ENCODE peak calls at places on chromosomes 6 and 20, in six cellular contexts. One of them, this sample, is unnamed. For H3K9me3, the result is how much of the 10 kb centered on the place peaks cover.

GRCh38 chr6:107668826-107669474 is 155.2 kb downstream of the SCML4 start:
- DNase-seq in stomach: no peak
- DNase-seq in uterus: no peak
- DNase-seq in tibial nerve: no peak
- DNase-seq in HCT116: no peak
- DNase-seq in ovary: no peak
- DNase-seq in this sample: no peak

GRCh38 chr6:52405243-52405642 is 14.9 kb upstream of the EFHC1 start:
- DNase-seq in stomach: no peak
- DNase-seq in uterus: no peak
- DNase-seq in HCT116: no peak
- DNase-seq in ovary: no peak
- DNase-seq in tibial nerve: no peak
- DNase-seq in this sample: no peak

GRCh38 chr6:63527658-63528514 is 44.4 kb upstream of the LOC128125822 start:
- DNase-seq in uterus: peak
- DNase-seq in ovary: no peak
- DNase-seq in HCT116: peak
- DNase-seq in tibial nerve: no peak
- DNase-seq in stomach: peak
- DNase-seq in this sample: peak

GRCh38 chr20:38947931-38948362 is 14.2 kb upstream of the DHX35 start:
- DNase-seq in HCT116: no peak
- DNase-seq in uterus: no peak
- DNase-seq in ovary: no peak
- DNase-seq in tibial nerve: no peak
- DNase-seq in stomach: no peak
- DNase-seq in this sample: no peak

GRCh38 chr20:59010321-59010994 is 3.4 kb upstream of the CTSZ start:
- DNase-seq in uterus: no peak
- DNase-seq in ovary: no peak
- DNase-seq in tibial nerve: no peak
- DNase-seq in stomach: peak
- DNase-seq in HCT116: no peak
- DNase-seq in this sample: no peak

GRCh38 chr20:31713312-31714049 is 9.2 kb downstream of the BCL2L1 start:
- DNase-seq in ovary: peak
- DNase-seq in stomach: peak
- DNase-seq in uterus: peak
- DNase-seq in tibial nerve: peak
- DNase-seq in HCT116: peak
- DNase-seq in this sample: peak

GRCh38 chr6:1929931-1930330 is 315.5 kb downstream of the GMDS start:
- DNase-seq in tibial nerve: no peak
- DNase-seq in uterus: no peak
- DNase-seq in ovary: no peak
- DNase-seq in HCT116: no peak
- DNase-seq in stomach: no peak
- DNase-seq in this sample: no peak

GRCh38 chr6:143673638-143674037 is 4.1 kb upstream of the PHACTR2 start:
- DNase-seq in ovary: no peak
- DNase-seq in HCT116: peak
- DNase-seq in stomach: peak
- DNase-seq in tibial nerve: no peak
- DNase-seq in uterus: peak
- DNase-seq in this sample: no peak

GRCh38 chr6:5765141-5765760 is 241.5 kb downstream of the NRN1 start:
- DNase-seq in ovary: no peak
- DNase-seq in uterus: no peak
- DNase-seq in HCT116: no peak
- DNase-seq in stomach: no peak
- DNase-seq in tibial nerve: no peak
- DNase-seq in this sample: no peak

GRCh38 chr20:856361-856775 is 22.9 kb downstream of the FAM110A start:
- DNase-seq in tibial nerve: no peak
- DNase-seq in stomach: no peak
- DNase-seq in ovary: no peak
- DNase-seq in uterus: no peak
- DNase-seq in HCT116: peak
- DNase-seq in this sample: peak

GRCh38 chr6:35259194-35259945 is at the start of gene ZNF76:
- DNase-seq in tibial nerve: peak
- DNase-seq in HCT116: peak
- DNase-seq in uterus: peak
- DNase-seq in ovary: peak
- DNase-seq in stomach: peak
- DNase-seq in this sample: peak
- TF ChIP-seq POLR2A in tibial nerve: peak
- TF ChIP-seq POLR2A in HCT116: no peak
- TF ChIP-seq POLR2A in uterus: peak
- TF ChIP-seq POLR2A in ovary: peak
- TF ChIP-seq POLR2A in stomach: no peak
- TF ChIP-seq POLR2A in this sample: peak

GRCh38 chr6:75204222-75204958 is 1.5 kb downstream of the COL12A1 start:
- DNase-seq in HCT116: peak
- DNase-seq in uterus: peak
- DNase-seq in ovary: peak
- DNase-seq in tibial nerve: peak
- DNase-seq in stomach: peak
- DNase-seq in this sample: peak
- H3K9me3 ChIP-seq in HCT116: under half
- H3K9me3 ChIP-seq in uterus: under half
- H3K9me3 ChIP-seq in ovary: under half
- H3K9me3 ChIP-seq in tibial nerve: under half
- H3K9me3 ChIP-seq in stomach: under half
- H3K9me3 ChIP-seq in this sample: under half

GRCh38 chr20:63979549-63980316 is at the start of gene SAMD10:
- DNase-seq in tibial nerve: no peak
- DNase-seq in HCT116: no peak
- DNase-seq in ovary: peak
- DNase-seq in stomach: peak
- DNase-seq in uterus: peak
- DNase-seq in this sample: peak
- TF ChIP-seq POLR2A in tibial nerve: no peak
- TF ChIP-seq POLR2A in HCT116: no peak
- TF ChIP-seq POLR2A in ovary: no peak
- TF ChIP-seq POLR2A in stomach: no peak
- TF ChIP-seq POLR2A in uterus: no peak
- TF ChIP-seq POLR2A in this sample: no peak

DNA sequence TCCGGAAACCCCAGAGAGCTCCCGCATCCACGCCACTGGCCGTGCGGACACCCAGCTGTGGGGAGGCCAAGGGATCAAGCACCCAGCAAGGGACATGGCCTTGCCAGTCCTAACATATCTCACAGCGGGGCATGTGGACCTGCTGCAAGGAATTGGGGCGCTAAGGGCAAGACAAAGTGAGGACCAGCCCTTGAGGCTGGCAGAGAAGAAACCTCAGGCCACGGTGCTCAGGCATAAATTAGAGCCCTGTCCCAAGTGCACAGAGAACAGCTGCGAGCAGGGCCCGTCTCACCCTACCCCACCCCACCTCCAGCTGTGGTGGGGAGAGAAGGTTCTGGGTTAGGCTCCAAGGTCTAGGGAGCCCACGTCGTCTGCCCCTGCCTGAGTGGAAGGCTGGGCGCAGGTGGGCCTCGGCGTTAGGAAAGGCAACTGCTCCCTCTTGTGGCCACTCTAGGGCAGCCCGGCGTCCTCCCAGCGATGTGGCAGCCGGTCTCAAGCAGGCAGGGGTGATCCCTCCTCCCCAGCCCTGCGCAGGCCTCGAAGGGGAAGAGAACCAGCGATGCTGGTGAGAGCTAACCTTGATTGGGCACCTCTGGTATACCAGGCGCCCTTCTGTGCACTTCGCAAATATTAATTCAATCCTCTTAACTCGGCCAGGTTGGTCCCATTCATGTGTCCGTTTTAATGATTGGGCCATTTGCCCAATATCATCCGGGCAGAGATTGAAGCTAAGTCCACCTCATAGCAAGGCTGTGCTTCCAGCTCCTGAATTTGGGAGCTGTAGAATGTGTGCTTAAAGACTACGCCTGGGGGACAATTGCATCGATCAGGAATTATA is 235.8 kb downstream of the NFATC2 start:
- DNase-seq in tibial nerve: peak
- DNase-seq in stomach: peak
- DNase-seq in uterus: peak
- DNase-seq in ovary: peak
- DNase-seq in HCT116: peak
- DNase-seq in this sample: peak
- H3K9me3 ChIP-seq in tibial nerve: under half
- H3K9me3 ChIP-seq in stomach: under half
- H3K9me3 ChIP-seq in uterus: under half
- H3K9me3 ChIP-seq in ovary: under half
- H3K9me3 ChIP-seq in HCT116: under half
- H3K9me3 ChIP-seq in this sample: under half

GRCh38 chr6:3270258-3270657 is 11.5 kb downstream of the PSMG4 start:
- DNase-seq in HCT116: no peak
- DNase-seq in ovary: peak
- DNase-seq in tibial nerve: no peak
- DNase-seq in uterus: no peak
- DNase-seq in stomach: peak
- DNase-seq in this sample: no peak

GRCh38 chr6:3271756-3272155 is 13.0 kb downstream of the PSMG4 start:
- DNase-seq in HCT116: no peak
- DNase-seq in uterus: no peak
- DNase-seq in tibial nerve: no peak
- DNase-seq in stomach: no peak
- DNase-seq in ovary: no peak
- DNase-seq in this sample: no peak

GRCh38 chr6:3276174-3277167 is 17.7 kb downstream of the PSMG4 start:
- DNase-seq in ovary: peak
- DNase-seq in HCT116: no peak
- DNase-seq in stomach: no peak
- DNase-seq in uterus: no peak
- DNase-seq in tibial nerve: no peak
- DNase-seq in this sample: no peak

GRCh38 chr6:3273707-3274521 is 15.2 kb downstream of the PSMG4 start:
- DNase-seq in tibial nerve: no peak
- DNase-seq in ovary: no peak
- DNase-seq in HCT116: no peak
- DNase-seq in stomach: no peak
- DNase-seq in uterus: no peak
- DNase-seq in this sample: no peak

GRCh38 chr6:3272911-3273547 is 14.3 kb downstream of the PSMG4 start:
- DNase-seq in HCT116: no peak
- DNase-seq in tibial nerve: no peak
- DNase-seq in uterus: no peak
- DNase-seq in ovary: no peak
- DNase-seq in stomach: no peak
- DNase-seq in this sample: no peak
- TF ChIP-seq POLR2A in HCT116: no peak
- TF ChIP-seq POLR2A in tibial nerve: no peak
- TF ChIP-seq POLR2A in uterus: no peak
- TF ChIP-seq POLR2A in ovary: no peak
- TF ChIP-seq POLR2A in stomach: no peak
- TF ChIP-seq POLR2A in this sample: no peak

GRCh38 chr6:109927052-109927451 is 51.1 kb upstream of the GPR6 start:
- DNase-seq in HCT116: no peak
- DNase-seq in uterus: no peak
- DNase-seq in tibial nerve: no peak
- DNase-seq in stomach: no peak
- DNase-seq in ovary: no peak
- DNase-seq in this sample: no peak
- H3K9me3 ChIP-seq in HCT116: under half
- H3K9me3 ChIP-seq in uterus: under half
- H3K9me3 ChIP-seq in tibial nerve: under half
- H3K9me3 ChIP-seq in stomach: under half
- H3K9me3 ChIP-seq in ovary: under half
- H3K9me3 ChIP-seq in this sample: under half

This sample was measured in body of pancreas.